ENCODE peak calls at places on chromosomes 13 and 19, in eight cellular contexts. S, J, Y, C, F, W, N and L are unnamed samples.

GRCh38 chr19:38583985-38584305 is 33.8 kb downstream of the MAP4K1 start:
- DNase-seq in F (no peak), W (no peak), Y (no peak), C (no peak), S (no peak), J (no peak), N (no peak), L (no peak)

GRCh38 chr13:91576590-91576989 is 178.2 kb downstream of the GPC5 start:
- DNase-seq in C (no peak), S (no peak), F (no peak), N (no peak), J (no peak), Y (no peak), W (no peak), L (no peak)

GRCh38 chr19:7787141-7787540 is 24.1 kb downstream of the CLEC4M start:
- DNase-seq in Y (no peak), J (no peak), N (no peak), W (no peak), C (no peak), S (peak; percentile 44), F (no peak), L (no peak)

GRCh38 chr19:49488863-49489537 is 1.6 kb downstream of the RPL13A start:
- DNase-seq in N (no peak), J (no peak), C (no peak), F (no peak), S (no peak), Y (no peak), W (no peak), L (no peak)

GRCh38 chr19:5220361-5220760 is 120.3 kb downstream of the PTPRS start:
- DNase-seq in Y (no peak), F (no peak), W (no peak), J (no peak), S (no peak), N (no peak), C (no peak), L (no peak)

GRCh38 chr13:50761406-50761805 is 82.1 kb downstream of the DLEU7 start:
- DNase-seq in C (no peak), N (no peak), Y (no peak), S (no peak), W (no peak), F (no peak), J (no peak), L (no peak)

GRCh38 chr13:30593001-30593400 is 24.7 kb upstream of the USPL1 start:
- DNase-seq in F (no peak), C (no peak), N (no peak), S (no peak), W (no peak), Y (no peak), J (no peak), L (no peak)

GRCh38 chr13:104477256-104477655 is 1411.0 kb upstream of the SLC10A2 start:
- DNase-seq in C (peak; percentile 40), Y (no peak), N (no peak), J (no peak), S (no peak), F (no peak), W (no peak), L (no peak)

GRCh38 chr13:30186644-30187431 is 120.5 kb downstream of the KATNAL1 start:
- DNase-seq in F (no peak), J (peak; percentile 39), C (no peak), W (no peak), N (no peak), Y (no peak), S (no peak), L (no peak)

GRCh38 chr13:39612023-39612637 is 9.1 kb upstream of the LHFPL6 start:
- DNase-seq in C (peak; percentile 78), F (peak; percentile 60), J (peak; percentile 75), S (peak; percentile 69), N (peak; percentile 43), W (peak; percentile 48), Y (peak; percentile 37), L (peak; percentile 10)

GRCh38 chr13:43686557-43686956 is 100.2 kb downstream of the ENOX1 start:
- DNase-seq in J (no peak), Y (no peak), F (no peak), S (peak; percentile 77), C (peak; percentile 53), N (no peak), W (no peak), L (no peak)

GRCh38 chr13:37001921-37002250 is 1.3 kb downstream of the EXOSC8 start:
- DNase-seq in F (no peak), W (no peak), C (no peak), S (no peak), Y (no peak), J (no peak), N (no peak), L (no peak)

GRCh38 chr13:76773695-76774094 is 112.5 kb downstream of the KCTD12 start:
- DNase-seq in N (no peak), C (no peak), Y (no peak), W (no peak), J (no peak), S (no peak), F (no peak), L (no peak)